ENCODE peak calls at places on chromosomes 16 and 17, in six cellular contexts. One of them, this sample, is unnamed.

GRCh38 chr17:29394761-29395160 is 4.6 kb downstream of the TAOK1 start:
- DNase-seq in uterus: no peak
- DNase-seq in GM12878: no peak
- DNase-seq in ovary: no peak
- DNase-seq in colonic mucosa: no peak
- DNase-seq in cardiac fibroblast: no peak
- DNase-seq in this sample: no peak

GRCh38 chr16:10465821-10466220 is 80.0 kb downstream of the ATF7IP2 start:
- DNase-seq in cardiac fibroblast: no peak
- DNase-seq in GM12878: no peak
- DNase-seq in ovary: no peak
- DNase-seq in colonic mucosa: no peak
- DNase-seq in uterus: no peak
- DNase-seq in this sample: no peak

GRCh38 chr16:56789360-56789759 is 59.4 kb downstream of the NUP93 start:
- DNase-seq in cardiac fibroblast: peak
- DNase-seq in GM12878: no peak
- DNase-seq in uterus: peak
- DNase-seq in ovary: peak
- DNase-seq in colonic mucosa: peak
- DNase-seq in this sample: no peak

GRCh38 chr17:65088621-65089385 is 32.3 kb upstream of the GNA13 start:
- DNase-seq in cardiac fibroblast: no peak
- DNase-seq in uterus: no peak
- DNase-seq in GM12878: no peak
- DNase-seq in ovary: no peak
- DNase-seq in colonic mucosa: no peak
- DNase-seq in this sample: no peak

GRCh38 chr17:491086-492014 is 138.7 kb upstream of the RPH3AL start:
- DNase-seq in cardiac fibroblast: peak
- DNase-seq in ovary: peak
- DNase-seq in colonic mucosa: peak
- DNase-seq in GM12878: no peak
- DNase-seq in uterus: peak
- DNase-seq in this sample: no peak

GRCh38 chr16:60463986-60464385 is 1572.3 kb downstream of the CDH8 start:
- DNase-seq in uterus: no peak
- DNase-seq in ovary: no peak
- DNase-seq in cardiac fibroblast: no peak
- DNase-seq in GM12878: no peak
- DNase-seq in colonic mucosa: no peak
- DNase-seq in this sample: no peak

GRCh38 chr17:34067009-34067408 is 188.1 kb upstream of the CCL2 start:
- DNase-seq in ovary: no peak
- DNase-seq in cardiac fibroblast: no peak
- DNase-seq in colonic mucosa: no peak
- DNase-seq in uterus: no peak
- DNase-seq in GM12878: no peak
- DNase-seq in this sample: no peak

GRCh38 chr16:22683258-22683657 is 130.7 kb upstream of the HS3ST2 start:
- DNase-seq in colonic mucosa: no peak
- DNase-seq in GM12878: no peak
- DNase-seq in cardiac fibroblast: no peak
- DNase-seq in uterus: no peak
- DNase-seq in ovary: no peak
- DNase-seq in this sample: no peak

GRCh38 chr17:34464812-34465211 is 101.8 kb upstream of the CCL1 start:
- DNase-seq in GM12878: no peak
- DNase-seq in uterus: no peak
- DNase-seq in ovary: no peak
- DNase-seq in cardiac fibroblast: no peak
- DNase-seq in colonic mucosa: no peak
- DNase-seq in this sample: no peak

GRCh38 chr17:43402567-43402966 is 3.8 kb downstream of the ARL4D start:
- DNase-seq in GM12878: no peak
- DNase-seq in cardiac fibroblast: no peak
- DNase-seq in uterus: no peak
- DNase-seq in colonic mucosa: no peak
- DNase-seq in ovary: no peak
- DNase-seq in this sample: no peak

GRCh38 chr17:69492410-69493071 is 78.0 kb downstream of the MAP2K6 start:
- DNase-seq in ovary: no peak
- DNase-seq in cardiac fibroblast: peak
- DNase-seq in colonic mucosa: no peak
- DNase-seq in uterus: no peak
- DNase-seq in GM12878: no peak
- DNase-seq in this sample: peak

GRCh38 chr17:8359769-8360168 is 16.7 kb downstream of the KRABD2 start:
- DNase-seq in ovary: no peak
- DNase-seq in colonic mucosa: no peak
- DNase-seq in cardiac fibroblast: peak
- DNase-seq in uterus: no peak
- DNase-seq in GM12878: no peak
- DNase-seq in this sample: peak

GRCh38 chr17:72267601-72268000 is 146.8 kb downstream of the SOX9 start:
- DNase-seq in ovary: no peak
- DNase-seq in cardiac fibroblast: no peak
- DNase-seq in uterus: no peak
- DNase-seq in GM12878: no peak
- DNase-seq in colonic mucosa: no peak
- DNase-seq in this sample: no peak

GRCh38 chr17:75832652-75833400 is 11.4 kb downstream of the UNC13D start:
- DNase-seq in cardiac fibroblast: no peak
- DNase-seq in ovary: no peak
- DNase-seq in uterus: no peak
- DNase-seq in colonic mucosa: no peak
- DNase-seq in GM12878: no peak
- DNase-seq in this sample: no peak

GRCh38 chr17:65917560-65917959 is 274.4 kb downstream of the CEP112 start:
- DNase-seq in colonic mucosa: no peak
- DNase-seq in ovary: peak
- DNase-seq in uterus: no peak
- DNase-seq in GM12878: no peak
- DNase-seq in cardiac fibroblast: no peak
- DNase-seq in this sample: no peak

GRCh38 chr17:74569392-74570003 is 2.2 kb upstream of the CD300H start:
- DNase-seq in GM12878: no peak
- DNase-seq in cardiac fibroblast: peak
- DNase-seq in colonic mucosa: peak
- DNase-seq in ovary: peak
- DNase-seq in uterus: peak
- DNase-seq in this sample: peak

GRCh38 chr17:82216301-82217119 is 3.9 kb upstream of the CCDC57 start:
- DNase-seq in uterus: peak
- DNase-seq in colonic mucosa: peak
- DNase-seq in GM12878: peak
- DNase-seq in ovary: no peak
- DNase-seq in cardiac fibroblast: peak
- DNase-seq in this sample: peak

GRCh38 chr17:63491976-63492575 is 15.2 kb downstream of the ACE start:
- DNase-seq in ovary: no peak
- DNase-seq in cardiac fibroblast: no peak
- DNase-seq in uterus: no peak
- DNase-seq in colonic mucosa: no peak
- DNase-seq in GM12878: no peak
- DNase-seq in this sample: no peak

GRCh38 chr16:50376997-50377396 is 8.2 kb upstream of the BRD7 start:
- DNase-seq in cardiac fibroblast: peak
- DNase-seq in uterus: no peak
- DNase-seq in ovary: no peak
- DNase-seq in colonic mucosa: no peak
- DNase-seq in GM12878: no peak
- DNase-seq in this sample: no peak

GRCh38 chr17:19260958-19261357 is 23.8 kb downstream of the EPN2 start:
- DNase-seq in uterus: no peak
- DNase-seq in cardiac fibroblast: no peak
- DNase-seq in GM12878: no peak
- DNase-seq in ovary: no peak
- DNase-seq in colonic mucosa: no peak
- DNase-seq in this sample: no peak

GRCh38 chr17:45979137-45979536 is 19.9 kb upstream of the STH start:
- DNase-seq in ovary: no peak
- DNase-seq in colonic mucosa: no peak
- DNase-seq in GM12878: no peak
- DNase-seq in uterus: no peak
- DNase-seq in cardiac fibroblast: no peak
- DNase-seq in this sample: no peak

DNA sequence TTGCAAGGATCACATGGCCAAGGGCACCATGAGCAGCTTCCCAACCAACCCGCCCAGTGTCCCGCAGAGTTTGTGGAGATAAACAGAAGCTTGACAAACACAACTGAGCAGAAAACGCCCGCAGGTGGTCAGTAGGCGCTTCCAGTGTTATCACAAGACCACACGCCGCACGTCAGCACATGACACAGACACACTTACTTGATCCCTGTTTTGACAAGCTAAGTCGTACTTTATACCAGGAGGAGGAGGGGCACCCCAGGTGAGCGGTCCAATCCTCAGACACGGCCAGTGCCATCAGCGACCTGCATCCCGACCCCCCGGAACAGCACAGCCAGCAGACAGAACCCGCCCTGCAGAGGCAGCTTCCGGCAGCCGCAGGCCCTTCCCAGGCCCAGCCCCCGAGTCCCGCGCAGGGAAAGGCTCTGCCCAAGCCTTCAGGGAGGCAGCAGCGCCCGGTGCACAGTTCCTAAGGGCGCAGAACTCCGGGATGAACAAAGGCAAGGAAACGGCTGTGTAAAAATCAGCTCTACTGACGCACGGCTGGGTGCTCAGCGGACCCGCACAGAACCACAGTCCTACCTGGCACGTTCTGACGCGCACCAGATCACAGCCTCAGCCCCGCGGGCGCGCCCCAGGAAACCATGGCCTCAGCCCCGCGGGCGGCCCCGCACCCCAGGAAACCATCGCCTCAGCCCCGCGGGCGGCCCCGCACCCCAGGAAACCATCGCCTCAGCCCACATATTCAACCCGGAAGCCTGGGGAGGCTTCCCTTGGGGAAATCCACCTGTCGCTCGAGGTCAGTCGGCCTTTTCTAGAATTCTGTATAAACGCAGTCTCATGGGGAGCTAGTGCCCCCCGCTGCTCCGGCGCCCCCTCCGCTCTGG is 27.8 kb downstream of the AXIN1 start:
- DNase-seq in ovary: no peak
- DNase-seq in uterus: no peak
- DNase-seq in cardiac fibroblast: no peak
- DNase-seq in colonic mucosa: peak
- DNase-seq in GM12878: no peak
- DNase-seq in this sample: no peak
- TF ChIP-seq CTCF in ovary: no peak
- TF ChIP-seq CTCF in uterus: no peak
- TF ChIP-seq CTCF in cardiac fibroblast: no peak
- TF ChIP-seq CTCF in colonic mucosa: no peak
- TF ChIP-seq CTCF in GM12878: peak
- TF ChIP-seq CTCF in this sample: no peak

GRCh38 chr17:38510424-38511125 is 82.3 kb downstream of the ARHGAP23 start:
- DNase-seq in GM12878: no peak
- DNase-seq in ovary: no peak
- DNase-seq in colonic mucosa: no peak
- DNase-seq in cardiac fibroblast: peak
- DNase-seq in uterus: no peak
- DNase-seq in this sample: no peak
- H3K4me3 ChIP-seq in GM12878: no peak
- H3K4me3 ChIP-seq in ovary: no peak
- H3K4me3 ChIP-seq in colonic mucosa: no peak
- H3K4me3 ChIP-seq in cardiac fibroblast: no peak
- H3K4me3 ChIP-seq in uterus: no peak
- H3K4me3 ChIP-seq in this sample: no peak

DNA sequence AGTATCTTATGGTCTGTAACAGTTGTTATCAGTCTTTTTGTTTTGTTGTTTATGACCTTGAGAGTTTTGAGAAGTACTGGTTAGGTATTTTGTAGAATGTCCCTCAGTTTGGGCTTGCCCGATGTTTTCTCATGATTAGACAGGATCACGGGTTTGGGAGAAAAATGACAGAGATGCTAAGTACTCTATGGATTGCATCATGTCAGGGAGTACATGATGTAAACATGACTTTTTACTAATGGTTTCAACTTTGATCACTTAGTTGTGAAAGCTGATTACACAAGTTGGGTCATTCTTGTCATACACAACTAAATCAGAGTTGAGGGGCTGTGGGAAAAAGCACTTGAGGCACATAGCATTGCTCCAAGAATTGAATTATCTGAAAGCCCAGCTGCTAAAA is 94.7 kb upstream of the SIAH1 start:
- DNase-seq in cardiac fibroblast: peak
- DNase-seq in colonic mucosa: no peak
- DNase-seq in uterus: no peak
- DNase-seq in ovary: no peak
- DNase-seq in GM12878: no peak
- DNase-seq in this sample: no peak
- TF ChIP-seq CTCF in cardiac fibroblast: no peak
- TF ChIP-seq CTCF in colonic mucosa: no peak
- TF ChIP-seq CTCF in uterus: no peak
- TF ChIP-seq CTCF in ovary: no peak
- TF ChIP-seq CTCF in GM12878: no peak
- TF ChIP-seq CTCF in this sample: no peak

GRCh38 chr16:1708768-1709180 is 2.8 kb downstream of the MAPK8IP3 start:
- DNase-seq in ovary: no peak
- DNase-seq in colonic mucosa: no peak
- DNase-seq in GM12878: no peak
- DNase-seq in uterus: no peak
- DNase-seq in cardiac fibroblast: peak
- DNase-seq in this sample: no peak

GRCh38 chr16:1706386-1707192 is 594 bp downstream of the MAPK8IP3 start:
- DNase-seq in cardiac fibroblast: peak
- DNase-seq in uterus: no peak
- DNase-seq in ovary: no peak
- DNase-seq in GM12878: no peak
- DNase-seq in colonic mucosa: peak
- DNase-seq in this sample: no peak

GRCh38 chr16:1707193-1707790 is 1.3 kb downstream of the MAPK8IP3 start:
- DNase-seq in ovary: no peak
- DNase-seq in colonic mucosa: no peak
- DNase-seq in cardiac fibroblast: peak
- DNase-seq in GM12878: no peak
- DNase-seq in uterus: no peak
- DNase-seq in this sample: no peak

GRCh38 chr16:1709356-1709755 is 3.4 kb downstream of the MAPK8IP3 start:
- DNase-seq in uterus: no peak
- DNase-seq in GM12878: no peak
- DNase-seq in ovary: no peak
- DNase-seq in cardiac fibroblast: no peak
- DNase-seq in colonic mucosa: no peak
- DNase-seq in this sample: no peak

DNA sequence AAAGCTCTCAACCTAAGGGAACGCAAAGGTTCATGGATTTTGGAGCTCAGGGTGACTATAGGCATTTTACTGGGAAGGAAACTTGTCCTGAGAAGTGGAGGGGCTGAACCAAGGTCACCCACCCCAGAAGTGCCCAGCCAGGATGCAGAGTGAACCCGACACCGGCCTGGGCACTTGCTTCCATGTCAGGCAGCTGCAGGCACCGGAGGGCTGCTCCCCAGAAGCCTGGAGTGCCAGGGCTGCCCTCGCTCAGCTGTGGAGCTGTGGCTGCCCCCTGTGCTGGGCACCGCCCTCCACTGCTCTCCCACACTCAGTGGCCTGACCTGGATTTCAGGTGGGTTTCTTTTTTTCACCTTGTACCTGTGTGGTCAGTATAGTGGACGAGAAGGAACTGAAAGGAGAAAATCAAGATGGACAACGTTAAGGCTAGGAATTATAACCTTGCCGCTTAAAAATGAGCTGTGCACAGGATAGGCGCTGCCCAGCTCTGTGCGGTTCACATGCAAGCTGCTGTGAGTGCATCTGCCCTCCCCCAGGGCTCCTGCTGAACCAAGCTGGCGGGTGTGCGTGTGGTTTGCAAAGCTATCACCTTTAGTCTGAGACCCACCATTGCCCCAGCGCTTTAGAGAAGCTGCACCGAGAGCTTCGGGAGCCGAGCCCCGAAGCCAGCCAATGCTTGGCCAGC is 2.2 kb downstream of the MAPK8IP3 start:
- DNase-seq in cardiac fibroblast: no peak
- DNase-seq in GM12878: no peak
- DNase-seq in colonic mucosa: no peak
- DNase-seq in ovary: no peak
- DNase-seq in uterus: no peak
- DNase-seq in this sample: no peak
- H3K4me3 ChIP-seq in cardiac fibroblast: peak
- H3K4me3 ChIP-seq in GM12878: peak
- H3K4me3 ChIP-seq in colonic mucosa: no peak
- H3K4me3 ChIP-seq in ovary: no peak
- H3K4me3 ChIP-seq in uterus: no peak
- H3K4me3 ChIP-seq in this sample: peak

This sample was measured in HFF-Myc.